ENCODE peak calls at places on chromosomes 5 and 9, in five cellular contexts. One of them, this sample, is unnamed.

GRCh38 chr9:116156621-116157314 is 3.2 kb downstream of the PAPPA start:
- DNase-seq in H9: peak
- DNase-seq in H1: peak
- DNase-seq in IMR-90: peak
- DNase-seq in osteoblast: peak
- DNase-seq in this sample: peak

GRCh38 chr5:94027145-94027544 is 285.7 kb upstream of the POU5F2 start:
- DNase-seq in IMR-90: no peak
- DNase-seq in H1: no peak
- DNase-seq in osteoblast: no peak
- DNase-seq in H9: no peak
- DNase-seq in this sample: no peak

GRCh38 chr5:137137013-137137632 is 362.0 kb downstream of the SPOCK1 start:
- DNase-seq in H1: no peak
- DNase-seq in osteoblast: no peak
- DNase-seq in IMR-90: no peak
- DNase-seq in H9: peak
- DNase-seq in this sample: no peak

GRCh38 chr5:155089649-155090048 is 76.1 kb downstream of the KIF4B start:
- DNase-seq in H9: no peak
- DNase-seq in osteoblast: no peak
- DNase-seq in H1: no peak
- DNase-seq in IMR-90: no peak
- DNase-seq in this sample: no peak

GRCh38 chr5:99105216-99105615 is 176.4 kb upstream of the CHD1 start:
- DNase-seq in osteoblast: no peak
- DNase-seq in H1: no peak
- DNase-seq in H9: no peak
- DNase-seq in IMR-90: no peak
- DNase-seq in this sample: no peak

GRCh38 chr5:1545798-1546355 is 22.1 kb upstream of the LPCAT1 start:
- DNase-seq in osteoblast: peak
- DNase-seq in IMR-90: no peak
- DNase-seq in H1: peak
- DNase-seq in H9: no peak
- DNase-seq in this sample: no peak

GRCh38 chr9:82972446-82972845 is 90.5 kb downstream of the RASEF start:
- DNase-seq in IMR-90: no peak
- DNase-seq in H1: no peak
- DNase-seq in osteoblast: no peak
- DNase-seq in H9: no peak
- DNase-seq in this sample: no peak

GRCh38 chr5:169648725-169649124 is 11.7 kb downstream of the DOCK2 start:
- DNase-seq in H1: no peak
- DNase-seq in H9: peak
- DNase-seq in osteoblast: peak
- DNase-seq in IMR-90: peak
- DNase-seq in this sample: no peak

GRCh38 chr9:106962105-106962504 is 99.1 kb downstream of the ZNF462 start:
- DNase-seq in osteoblast: no peak
- DNase-seq in H9: no peak
- DNase-seq in IMR-90: no peak
- DNase-seq in H1: no peak
- DNase-seq in this sample: no peak

GRCh38 chr5:84274585-84275468 is 109.9 kb downstream of the EDIL3 start:
- DNase-seq in osteoblast: no peak
- DNase-seq in H9: no peak
- DNase-seq in H1: peak
- DNase-seq in IMR-90: peak
- DNase-seq in this sample: peak

GRCh38 chr5:132662925-132663770 is 5.2 kb downstream of the IL13 start:
- DNase-seq in H9: no peak
- DNase-seq in osteoblast: peak
- DNase-seq in IMR-90: peak
- DNase-seq in H1: no peak
- DNase-seq in this sample: peak

GRCh38 chr5:76402251-76402879 is 720 bp upstream of the IQGAP2 start:
- DNase-seq in IMR-90: no peak
- DNase-seq in H1: no peak
- DNase-seq in H9: peak
- DNase-seq in osteoblast: peak
- DNase-seq in this sample: peak

GRCh38 chr5:31196309-31196708 is 2.8 kb downstream of the CDH6 start:
- DNase-seq in IMR-90: peak
- DNase-seq in osteoblast: no peak
- DNase-seq in H1: no peak
- DNase-seq in H9: no peak
- DNase-seq in this sample: peak

GRCh38 chr5:57410374-57411320 is 72.0 kb downstream of the ACTBL2 start:
- DNase-seq in H9: no peak
- DNase-seq in H1: no peak
- DNase-seq in IMR-90: no peak
- DNase-seq in osteoblast: peak
- DNase-seq in this sample: no peak

GRCh38 chr9:132977626-132978450 is 656 bp upstream of the GFI1B start:
- DNase-seq in H9: peak
- DNase-seq in H1: peak
- DNase-seq in osteoblast: peak
- DNase-seq in IMR-90: peak
- DNase-seq in this sample: peak

GRCh38 chr9:2493106-2493505 is 128.5 kb upstream of the VLDLR start:
- DNase-seq in osteoblast: no peak
- DNase-seq in IMR-90: peak
- DNase-seq in H9: no peak
- DNase-seq in H1: no peak
- DNase-seq in this sample: no peak

GRCh38 chr5:32018476-32019436 is 155.4 kb downstream of the GOLPH3 start:
- DNase-seq in IMR-90: no peak
- DNase-seq in H1: no peak
- DNase-seq in H9: no peak
- DNase-seq in osteoblast: no peak
- DNase-seq in this sample: no peak

GRCh38 chr5:134345996-134346395 is 21.0 kb downstream of the CDKL3 start:
- DNase-seq in H1: no peak
- DNase-seq in IMR-90: no peak
- DNase-seq in H9: peak
- DNase-seq in osteoblast: no peak
- DNase-seq in this sample: peak

GRCh38 chr9:121929893-121930875 is 162.9 kb downstream of the TTLL11 start:
- DNase-seq in H9: peak
- DNase-seq in IMR-90: no peak
- DNase-seq in osteoblast: no peak
- DNase-seq in H1: peak
- DNase-seq in this sample: peak

GRCh38 chr5:178069909-178070308 is 43.4 kb upstream of the N4BP3 start:
- DNase-seq in osteoblast: peak
- DNase-seq in IMR-90: peak
- DNase-seq in H1: peak
- DNase-seq in H9: peak
- DNase-seq in this sample: peak

GRCh38 chr5:170755679-170756456 is 27.7 kb upstream of the GABRP start:
- DNase-seq in H9: no peak
- DNase-seq in osteoblast: no peak
- DNase-seq in IMR-90: no peak
- DNase-seq in H1: no peak
- DNase-seq in this sample: no peak

GRCh38 chr9:35996358-35996970 is 38.5 kb upstream of the OR2S2 start:
- DNase-seq in IMR-90: peak
- DNase-seq in H1: no peak
- DNase-seq in osteoblast: peak
- DNase-seq in H9: peak
- DNase-seq in this sample: peak

GRCh38 chr9:75027187-75028107 is 646 bp downstream of the CARNMT1 start:
- DNase-seq in osteoblast: peak
- DNase-seq in H9: peak
- DNase-seq in H1: peak
- DNase-seq in IMR-90: peak
- DNase-seq in this sample: peak

GRCh38 chr9:130110166-130110565 is 56.5 kb downstream of the GPR107 start:
- DNase-seq in H9: peak
- DNase-seq in osteoblast: no peak
- DNase-seq in IMR-90: no peak
- DNase-seq in H1: no peak
- DNase-seq in this sample: peak

GRCh38 chr5:57532513-57533497 is 50.2 kb upstream of the ACTBL2 start:
- DNase-seq in osteoblast: no peak
- DNase-seq in H1: no peak
- DNase-seq in IMR-90: peak
- DNase-seq in H9: no peak
- DNase-seq in this sample: no peak

GRCh38 chr9:83583151-83584014 is 39.6 kb upstream of the IDNK start:
- DNase-seq in H1: peak
- DNase-seq in H9: peak
- DNase-seq in osteoblast: peak
- DNase-seq in IMR-90: peak
- DNase-seq in this sample: peak

GRCh38 chr5:145811834-145812625 is 23.1 kb downstream of the PRELID2 start:
- DNase-seq in H1: no peak
- DNase-seq in H9: no peak
- DNase-seq in IMR-90: peak
- DNase-seq in osteoblast: peak
- DNase-seq in this sample: peak

GRCh38 chr9:110700953-110701352 is 32.4 kb downstream of the MUSK start:
- DNase-seq in H9: no peak
- DNase-seq in IMR-90: peak
- DNase-seq in H1: no peak
- DNase-seq in osteoblast: peak
- DNase-seq in this sample: no peak

GRCh38 chr5:151724360-151724759 is 34.1 kb downstream of the ATOX1 start:
- DNase-seq in IMR-90: no peak
- DNase-seq in osteoblast: no peak
- DNase-seq in H9: no peak
- DNase-seq in H1: no peak
- DNase-seq in this sample: no peak

GRCh38 chr5:162248107-162248713 is 180.6 kb downstream of the GABRG2 start:
- DNase-seq in osteoblast: no peak
- DNase-seq in IMR-90: no peak
- DNase-seq in H1: peak
- DNase-seq in H9: peak
- DNase-seq in this sample: peak
- TF ChIP-seq CTCF in osteoblast: no peak
- TF ChIP-seq CTCF in IMR-90: no peak
- TF ChIP-seq CTCF in H1: peak
- TF ChIP-seq CTCF in H9: peak
- TF ChIP-seq CTCF in this sample: peak

DNA sequence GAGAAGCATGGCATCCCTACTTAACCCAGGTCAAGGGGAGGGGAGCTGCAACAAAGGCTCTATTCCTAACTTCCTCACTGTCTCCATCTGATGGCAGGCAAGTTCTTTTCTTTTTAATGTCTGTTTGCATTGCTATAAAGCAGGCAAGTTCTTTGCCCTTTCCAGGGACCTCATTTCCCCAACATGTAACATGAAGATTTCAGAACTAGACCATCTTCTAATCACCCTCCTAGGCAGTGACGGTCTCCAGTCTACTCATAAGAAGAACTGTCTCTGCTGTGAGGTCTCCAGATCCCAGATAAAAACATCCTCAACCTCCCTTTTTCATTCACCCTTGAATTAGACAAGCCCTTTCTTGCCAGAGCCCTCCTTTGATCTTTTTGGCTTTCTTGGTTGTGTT is 42.1 kb downstream of the PPP1R2B start:
- DNase-seq in IMR-90: no peak
- DNase-seq in osteoblast: no peak
- DNase-seq in H9: no peak
- DNase-seq in H1: no peak
- DNase-seq in this sample: peak
- H2AFZ ChIP-seq in IMR-90: no peak
- H2AFZ ChIP-seq in osteoblast: no peak
- H2AFZ ChIP-seq in H9: no peak
- H2AFZ ChIP-seq in H1: peak
- H2AFZ ChIP-seq in this sample: peak

GRCh38 chr9:90057361-90057760 is 452.5 kb downstream of the GADD45G start:
- DNase-seq in IMR-90: no peak
- DNase-seq in H1: no peak
- DNase-seq in osteoblast: no peak
- DNase-seq in H9: no peak
- DNase-seq in this sample: no peak

GRCh38 chr9:90047828-90048227 is 443.0 kb downstream of the GADD45G start:
- DNase-seq in H1: no peak
- DNase-seq in H9: no peak
- DNase-seq in IMR-90: no peak
- DNase-seq in osteoblast: no peak
- DNase-seq in this sample: no peak

GRCh38 chr9:90054810-90055209 is 450.0 kb downstream of the GADD45G start:
- DNase-seq in osteoblast: no peak
- DNase-seq in H9: no peak
- DNase-seq in H1: no peak
- DNase-seq in IMR-90: no peak
- DNase-seq in this sample: no peak

GRCh38 chr9:90055226-90055625 is 450.4 kb downstream of the GADD45G start:
- DNase-seq in H1: no peak
- DNase-seq in osteoblast: no peak
- DNase-seq in IMR-90: no peak
- DNase-seq in H9: no peak
- DNase-seq in this sample: no peak

GRCh38 chr9:90053027-90053426 is 448.2 kb downstream of the GADD45G start:
- DNase-seq in osteoblast: no peak
- DNase-seq in IMR-90: no peak
- DNase-seq in H1: peak
- DNase-seq in H9: peak
- DNase-seq in this sample: peak
- TF ChIP-seq CTCF in osteoblast: peak
- TF ChIP-seq CTCF in IMR-90: no peak
- TF ChIP-seq CTCF in H1: peak
- TF ChIP-seq CTCF in H9: peak
- TF ChIP-seq CTCF in this sample: peak

GRCh38 chr5:5146530-5147160 is 6.5 kb downstream of the ADAMTS16 start:
- DNase-seq in H9: no peak
- DNase-seq in IMR-90: no peak
- DNase-seq in H1: no peak
- DNase-seq in osteoblast: no peak
- DNase-seq in this sample: no peak

GRCh38 chr5:5149154-5149553 is 9.0 kb downstream of the ADAMTS16 start:
- DNase-seq in H1: no peak
- DNase-seq in IMR-90: no peak
- DNase-seq in osteoblast: no peak
- DNase-seq in H9: no peak
- DNase-seq in this sample: no peak

GRCh38 chr5:5145651-5146529 is 5.8 kb downstream of the ADAMTS16 start:
- DNase-seq in H1: no peak
- DNase-seq in H9: no peak
- DNase-seq in IMR-90: peak
- DNase-seq in osteoblast: peak
- DNase-seq in this sample: no peak

GRCh38 chr5:5154733-5155132 is 14.6 kb downstream of the ADAMTS16 start:
- DNase-seq in osteoblast: no peak
- DNase-seq in H1: no peak
- DNase-seq in H9: no peak
- DNase-seq in IMR-90: no peak
- DNase-seq in this sample: no peak

DNA sequence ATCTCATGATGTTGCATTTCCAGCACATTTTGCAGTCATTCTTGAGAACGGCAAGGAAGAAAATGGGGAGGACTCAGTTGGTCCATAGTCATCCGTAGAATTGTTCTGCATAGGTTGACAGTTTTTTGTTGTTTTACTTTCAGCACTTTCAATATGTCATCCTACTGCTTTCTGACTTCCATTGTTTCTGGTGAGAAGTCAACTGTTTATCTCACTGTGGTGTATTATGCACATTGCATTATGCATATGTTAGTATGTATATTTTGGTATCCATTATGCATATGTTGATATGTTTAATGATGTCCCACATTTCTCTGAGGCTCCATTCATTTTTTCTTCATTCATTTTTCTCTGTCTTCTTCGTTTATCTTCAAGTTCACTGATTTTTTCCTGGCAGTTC is 10.5 kb downstream of the ADAMTS16 start:
- DNase-seq in IMR-90: no peak
- DNase-seq in osteoblast: no peak
- DNase-seq in H1: no peak
- DNase-seq in H9: no peak
- DNase-seq in this sample: no peak
- H2AFZ ChIP-seq in IMR-90: no peak
- H2AFZ ChIP-seq in osteoblast: no peak
- H2AFZ ChIP-seq in H1: no peak
- H2AFZ ChIP-seq in H9: no peak
- H2AFZ ChIP-seq in this sample: no peak